ENCODE peak calls at places on chromosomes 3 and 15, in ten cellular contexts. One of them, this sample, is unnamed.

GRCh38 chr15:78831229-78832207 is 20.3 kb upstream of the ADAMTS7 start:
- DNase-seq in mammary epithelial cell: no peak
- DNase-seq in HCT116: no peak
- DNase-seq in adrenal gland: no peak
- DNase-seq in coronary artery: no peak
- DNase-seq in uterus: no peak
- DNase-seq in heart left ventricle: no peak
- DNase-seq in body of pancreas: no peak
- DNase-seq in IMR-90: no peak
- DNase-seq in brain microvascular endothelial cell: no peak
- DNase-seq in this sample: peak

GRCh38 chr3:55524565-55525244 is 37.6 kb upstream of the WNT5A start:
- DNase-seq in brain microvascular endothelial cell: no peak
- DNase-seq in IMR-90: peak
- DNase-seq in HCT116: no peak
- DNase-seq in heart left ventricle: no peak
- DNase-seq in uterus: no peak
- DNase-seq in body of pancreas: no peak
- DNase-seq in adrenal gland: no peak
- DNase-seq in coronary artery: no peak
- DNase-seq in mammary epithelial cell: peak
- DNase-seq in this sample: no peak

GRCh38 chr3:4570840-4571621 is 77.9 kb downstream of the ITPR1 start:
- DNase-seq in mammary epithelial cell: no peak
- DNase-seq in heart left ventricle: no peak
- DNase-seq in IMR-90: no peak
- DNase-seq in adrenal gland: peak
- DNase-seq in coronary artery: no peak
- DNase-seq in uterus: no peak
- DNase-seq in brain microvascular endothelial cell: no peak
- DNase-seq in HCT116: no peak
- DNase-seq in body of pancreas: no peak
- DNase-seq in this sample: no peak

GRCh38 chr3:99645277-99646106 is 7.1 kb downstream of the COL8A1 start:
- DNase-seq in IMR-90: peak
- DNase-seq in heart left ventricle: no peak
- DNase-seq in coronary artery: no peak
- DNase-seq in mammary epithelial cell: peak
- DNase-seq in uterus: no peak
- DNase-seq in adrenal gland: no peak
- DNase-seq in brain microvascular endothelial cell: peak
- DNase-seq in body of pancreas: no peak
- DNase-seq in HCT116: peak
- DNase-seq in this sample: peak

GRCh38 chr3:117526485-117527079 is 817.0 kb downstream of the TUSC7 start:
- DNase-seq in brain microvascular endothelial cell: peak
- DNase-seq in uterus: no peak
- DNase-seq in IMR-90: peak
- DNase-seq in coronary artery: no peak
- DNase-seq in body of pancreas: peak
- DNase-seq in HCT116: peak
- DNase-seq in heart left ventricle: no peak
- DNase-seq in mammary epithelial cell: peak
- DNase-seq in adrenal gland: peak
- DNase-seq in this sample: peak

GRCh38 chr15:62573856-62574255 is 408.8 kb upstream of the C2CD4B start:
- DNase-seq in coronary artery: no peak
- DNase-seq in mammary epithelial cell: no peak
- DNase-seq in adrenal gland: no peak
- DNase-seq in IMR-90: no peak
- DNase-seq in HCT116: no peak
- DNase-seq in brain microvascular endothelial cell: no peak
- DNase-seq in uterus: no peak
- DNase-seq in body of pancreas: no peak
- DNase-seq in heart left ventricle: no peak
- DNase-seq in this sample: no peak

GRCh38 chr3:18556001-18556408 is 130.9 kb upstream of the SATB1 start:
- DNase-seq in heart left ventricle: no peak
- DNase-seq in IMR-90: no peak
- DNase-seq in uterus: no peak
- DNase-seq in adrenal gland: no peak
- DNase-seq in coronary artery: no peak
- DNase-seq in HCT116: no peak
- DNase-seq in mammary epithelial cell: peak
- DNase-seq in body of pancreas: no peak
- DNase-seq in brain microvascular endothelial cell: no peak
- DNase-seq in this sample: no peak

GRCh38 chr3:136819784-136820640 is 1.1 kb downstream of the SLC35G2 start:
- DNase-seq in IMR-90: peak
- DNase-seq in mammary epithelial cell: peak
- DNase-seq in uterus: peak
- DNase-seq in heart left ventricle: peak
- DNase-seq in coronary artery: peak
- DNase-seq in body of pancreas: peak
- DNase-seq in adrenal gland: peak
- DNase-seq in brain microvascular endothelial cell: peak
- DNase-seq in HCT116: no peak
- DNase-seq in this sample: peak

GRCh38 chr3:78660958-78661357 is 1106.8 kb downstream of the ROBO1 start:
- DNase-seq in HCT116: no peak
- DNase-seq in mammary epithelial cell: no peak
- DNase-seq in IMR-90: no peak
- DNase-seq in heart left ventricle: no peak
- DNase-seq in coronary artery: no peak
- DNase-seq in body of pancreas: no peak
- DNase-seq in uterus: peak
- DNase-seq in adrenal gland: no peak
- DNase-seq in brain microvascular endothelial cell: no peak
- DNase-seq in this sample: no peak

GRCh38 chr3:48398701-48399386 is 26.8 kb downstream of the FBXW12 start:
- DNase-seq in uterus: no peak
- DNase-seq in heart left ventricle: no peak
- DNase-seq in body of pancreas: no peak
- DNase-seq in HCT116: no peak
- DNase-seq in mammary epithelial cell: no peak
- DNase-seq in coronary artery: no peak
- DNase-seq in adrenal gland: peak
- DNase-seq in IMR-90: no peak
- DNase-seq in brain microvascular endothelial cell: no peak
- DNase-seq in this sample: peak

GRCh38 chr15:93317772-93318171 is 228.8 kb upstream of the RGMA start:
- DNase-seq in HCT116: no peak
- DNase-seq in heart left ventricle: no peak
- DNase-seq in brain microvascular endothelial cell: no peak
- DNase-seq in uterus: no peak
- DNase-seq in mammary epithelial cell: no peak
- DNase-seq in IMR-90: no peak
- DNase-seq in body of pancreas: no peak
- DNase-seq in adrenal gland: no peak
- DNase-seq in coronary artery: no peak
- DNase-seq in this sample: no peak

GRCh38 chr15:93324191-93324590 is 235.2 kb upstream of the RGMA start:
- DNase-seq in IMR-90: no peak
- DNase-seq in uterus: no peak
- DNase-seq in HCT116: no peak
- DNase-seq in adrenal gland: no peak
- DNase-seq in coronary artery: no peak
- DNase-seq in brain microvascular endothelial cell: no peak
- DNase-seq in mammary epithelial cell: no peak
- DNase-seq in body of pancreas: no peak
- DNase-seq in heart left ventricle: no peak
- DNase-seq in this sample: no peak

GRCh38 chr15:93327364-93327763 is 238.4 kb upstream of the RGMA start:
- DNase-seq in adrenal gland: no peak
- DNase-seq in brain microvascular endothelial cell: no peak
- DNase-seq in body of pancreas: no peak
- DNase-seq in coronary artery: no peak
- DNase-seq in IMR-90: no peak
- DNase-seq in mammary epithelial cell: no peak
- DNase-seq in uterus: no peak
- DNase-seq in heart left ventricle: no peak
- DNase-seq in HCT116: no peak
- DNase-seq in this sample: no peak

GRCh38 chr15:93319121-93319814 is 230.3 kb upstream of the RGMA start:
- DNase-seq in HCT116: no peak
- DNase-seq in body of pancreas: no peak
- DNase-seq in mammary epithelial cell: no peak
- DNase-seq in uterus: no peak
- DNase-seq in IMR-90: no peak
- DNase-seq in heart left ventricle: no peak
- DNase-seq in adrenal gland: no peak
- DNase-seq in brain microvascular endothelial cell: no peak
- DNase-seq in coronary artery: no peak
- DNase-seq in this sample: no peak

GRCh38 chr15:93321881-93322282 is 232.9 kb upstream of the RGMA start:
- DNase-seq in body of pancreas: peak
- DNase-seq in uterus: no peak
- DNase-seq in mammary epithelial cell: peak
- DNase-seq in IMR-90: no peak
- DNase-seq in brain microvascular endothelial cell: peak
- DNase-seq in adrenal gland: no peak
- DNase-seq in heart left ventricle: no peak
- DNase-seq in HCT116: no peak
- DNase-seq in coronary artery: no peak
- DNase-seq in this sample: peak
- H3K4me3 ChIP-seq in body of pancreas: no peak
- H3K4me3 ChIP-seq in uterus: no peak
- H3K4me3 ChIP-seq in mammary epithelial cell: no peak
- H3K4me3 ChIP-seq in IMR-90: no peak
- H3K4me3 ChIP-seq in brain microvascular endothelial cell: no peak
- H3K4me3 ChIP-seq in adrenal gland: no peak
- H3K4me3 ChIP-seq in heart left ventricle: no peak
- H3K4me3 ChIP-seq in HCT116: no peak
- H3K4me3 ChIP-seq in coronary artery: no peak
- H3K4me3 ChIP-seq in this sample: no peak

DNA sequence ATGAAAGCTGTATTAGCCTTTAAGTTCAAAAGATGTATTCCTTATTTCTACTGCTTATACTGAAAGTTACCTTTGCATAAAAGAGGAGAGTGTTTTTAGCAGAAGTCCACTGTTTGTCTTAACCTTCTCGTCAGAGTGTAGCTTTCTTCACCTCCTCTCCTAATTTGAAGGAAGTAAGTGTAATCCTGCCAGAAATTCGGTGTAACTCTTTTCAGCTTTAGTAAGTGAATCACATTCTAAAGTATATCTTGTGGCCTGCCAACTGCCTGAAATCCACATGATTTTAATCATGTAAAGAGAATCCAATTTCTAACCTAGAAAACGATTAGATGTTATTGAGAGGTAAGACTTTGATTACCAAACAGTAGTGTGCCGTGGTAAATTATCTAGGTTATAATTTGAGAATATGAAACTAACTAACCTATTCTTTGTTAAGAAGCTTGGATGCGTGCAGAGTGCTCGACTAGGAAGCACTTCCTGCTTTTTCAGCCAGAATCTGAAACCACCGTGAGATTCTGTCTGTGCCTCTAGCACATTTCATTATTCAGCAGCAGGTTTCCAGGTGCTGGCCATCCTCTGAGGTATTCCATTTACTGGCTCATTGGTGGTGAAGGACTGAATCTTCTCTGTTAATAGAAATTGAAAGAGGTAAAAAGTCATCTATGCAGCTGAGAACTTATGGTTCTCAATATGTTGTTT is 7.5 kb downstream of the GYG1 start:
- DNase-seq in uterus: no peak
- DNase-seq in body of pancreas: no peak
- DNase-seq in IMR-90: peak
- DNase-seq in heart left ventricle: no peak
- DNase-seq in brain microvascular endothelial cell: no peak
- DNase-seq in coronary artery: no peak
- DNase-seq in adrenal gland: no peak
- DNase-seq in mammary epithelial cell: peak
- DNase-seq in HCT116: no peak
- DNase-seq in this sample: no peak
- TF ChIP-seq CTCF in uterus: no peak
- TF ChIP-seq CTCF in body of pancreas: no peak
- TF ChIP-seq CTCF in IMR-90: no peak
- TF ChIP-seq CTCF in heart left ventricle: no peak
- TF ChIP-seq CTCF in brain microvascular endothelial cell: no peak
- TF ChIP-seq CTCF in coronary artery: no peak
- TF ChIP-seq CTCF in adrenal gland: no peak
- TF ChIP-seq CTCF in mammary epithelial cell: no peak
- TF ChIP-seq CTCF in HCT116: no peak
- TF ChIP-seq CTCF in this sample: no peak

DNA sequence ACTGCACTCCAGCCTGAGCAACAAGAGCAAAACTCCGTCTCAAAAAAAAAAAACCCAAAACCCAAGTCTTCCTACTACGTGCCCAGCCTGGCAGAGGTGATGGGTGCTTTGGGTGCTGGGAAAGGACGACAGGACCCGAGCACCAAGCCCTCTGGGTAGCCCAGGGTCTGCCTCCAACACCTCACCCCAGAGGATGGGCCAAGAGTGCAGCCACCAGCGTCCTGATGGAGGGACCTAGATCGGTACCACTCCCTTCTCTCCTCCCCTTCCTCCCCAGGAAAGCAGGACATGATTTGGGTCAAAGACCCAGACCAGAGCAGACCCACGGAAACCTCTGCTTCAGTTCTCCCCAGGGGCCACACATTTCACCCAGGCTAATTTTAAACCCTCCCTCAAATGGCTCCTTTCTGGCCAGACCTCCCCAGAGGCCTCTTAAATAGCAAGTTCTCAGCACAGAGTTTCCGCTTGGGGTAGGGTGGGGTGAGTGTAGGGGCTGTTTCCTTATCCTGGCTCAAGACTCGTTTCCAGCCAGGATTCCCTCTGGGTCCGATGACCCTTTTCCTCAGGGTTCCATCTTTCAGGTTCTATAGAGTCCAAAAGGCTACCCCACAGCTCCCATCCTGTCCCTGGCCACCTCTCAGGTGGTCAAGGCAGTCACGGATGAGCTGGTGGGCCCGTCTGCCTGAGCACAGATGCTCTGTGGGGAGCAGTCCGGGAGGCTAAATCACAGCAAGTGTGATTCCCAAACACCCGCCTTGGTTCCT is 20.5 kb downstream of the RBPMS2 start:
- DNase-seq in brain microvascular endothelial cell: no peak
- DNase-seq in heart left ventricle: no peak
- DNase-seq in coronary artery: no peak
- DNase-seq in IMR-90: no peak
- DNase-seq in mammary epithelial cell: no peak
- DNase-seq in adrenal gland: no peak
- DNase-seq in uterus: no peak
- DNase-seq in HCT116: no peak
- DNase-seq in body of pancreas: no peak
- DNase-seq in this sample: no peak
- H3K27ac ChIP-seq in brain microvascular endothelial cell: no peak
- H3K27ac ChIP-seq in heart left ventricle: peak
- H3K27ac ChIP-seq in coronary artery: peak
- H3K27ac ChIP-seq in IMR-90: no peak
- H3K27ac ChIP-seq in mammary epithelial cell: no peak
- H3K27ac ChIP-seq in adrenal gland: no peak
- H3K27ac ChIP-seq in uterus: peak
- H3K27ac ChIP-seq in HCT116: no peak
- H3K27ac ChIP-seq in body of pancreas: no peak
- H3K27ac ChIP-seq in this sample: no peak

DNA sequence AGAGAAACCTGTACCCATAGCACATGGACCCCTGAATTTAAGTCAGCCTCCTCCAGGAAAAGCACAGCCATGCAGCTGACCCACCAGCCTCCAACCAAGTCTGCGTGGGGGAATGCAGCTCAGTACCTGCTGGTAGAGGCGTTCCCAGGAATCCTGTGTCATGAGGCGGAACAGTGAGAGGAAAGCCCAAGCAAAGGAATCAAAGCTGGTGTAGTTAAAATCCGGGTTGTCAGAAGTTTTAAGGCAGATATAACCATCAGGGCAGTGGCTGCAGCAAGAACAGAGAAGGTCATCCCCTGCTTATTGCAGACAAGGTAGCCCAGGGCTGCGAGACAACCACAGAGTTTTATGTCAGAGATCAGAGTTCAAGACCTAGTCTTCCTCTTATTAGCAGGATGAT is 59.1 kb downstream of the SCN10A start:
- DNase-seq in IMR-90: no peak
- DNase-seq in brain microvascular endothelial cell: no peak
- DNase-seq in adrenal gland: no peak
- DNase-seq in HCT116: no peak
- DNase-seq in mammary epithelial cell: no peak
- DNase-seq in uterus: no peak
- DNase-seq in body of pancreas: no peak
- DNase-seq in coronary artery: no peak
- DNase-seq in heart left ventricle: no peak
- DNase-seq in this sample: no peak
- H3K4me3 ChIP-seq in IMR-90: no peak
- H3K4me3 ChIP-seq in brain microvascular endothelial cell: no peak
- H3K4me3 ChIP-seq in adrenal gland: no peak
- H3K4me3 ChIP-seq in HCT116: no peak
- H3K4me3 ChIP-seq in mammary epithelial cell: no peak
- H3K4me3 ChIP-seq in uterus: no peak
- H3K4me3 ChIP-seq in body of pancreas: no peak
- H3K4me3 ChIP-seq in coronary artery: no peak
- H3K4me3 ChIP-seq in heart left ventricle: no peak
- H3K4me3 ChIP-seq in this sample: no peak

This sample was measured in endodermal cell.